ENCODE peak calls at places on chromosomes 13 and 19, in seven cellular contexts. One of them, this sample, is unnamed.

GRCh38 chr19:2043864-2044708 is 7.0 kb downstream of the MKNK2 start:
- DNase-seq in ascending aorta: no peak
- DNase-seq in HT1080: no peak
- DNase-seq in activated naive CD8-positive, alpha-beta T cell treated with anti-CD3 and anti-CD28 coated beads for 36 hours: no peak
- DNase-seq in NB4: no peak
- DNase-seq in RPMI8226: no peak
- DNase-seq in thoracic aorta: no peak
- DNase-seq in this sample: no peak

GRCh38 chr19:30023330-30023729 is 81.3 kb downstream of the URI1 start:
- DNase-seq in ascending aorta: no peak
- DNase-seq in HT1080: no peak
- DNase-seq in activated naive CD8-positive, alpha-beta T cell treated with anti-CD3 and anti-CD28 coated beads for 36 hours: no peak
- DNase-seq in NB4: peak
- DNase-seq in RPMI8226: no peak
- DNase-seq in thoracic aorta: no peak
- DNase-seq in this sample: no peak

GRCh38 chr13:44806841-44807240 is 182.4 kb downstream of the NUFIP1 start:
- DNase-seq in ascending aorta: no peak
- DNase-seq in HT1080: no peak
- DNase-seq in activated naive CD8-positive, alpha-beta T cell treated with anti-CD3 and anti-CD28 coated beads for 36 hours: no peak
- DNase-seq in NB4: no peak
- DNase-seq in RPMI8226: no peak
- DNase-seq in thoracic aorta: no peak
- DNase-seq in this sample: no peak

GRCh38 chr19:32599736-32600157 is 18.8 kb downstream of the PDCD5 start:
- DNase-seq in ascending aorta: no peak
- DNase-seq in HT1080: no peak
- DNase-seq in activated naive CD8-positive, alpha-beta T cell treated with anti-CD3 and anti-CD28 coated beads for 36 hours: peak
- DNase-seq in NB4: peak
- DNase-seq in RPMI8226: peak
- DNase-seq in thoracic aorta: no peak
- DNase-seq in this sample: peak

GRCh38 chr19:17616961-17617806 is 61.7 kb downstream of the COLGALT1 start:
- DNase-seq in ascending aorta: no peak
- DNase-seq in HT1080: no peak
- DNase-seq in activated naive CD8-positive, alpha-beta T cell treated with anti-CD3 and anti-CD28 coated beads for 36 hours: no peak
- DNase-seq in NB4: peak
- DNase-seq in RPMI8226: peak
- DNase-seq in thoracic aorta: no peak
- DNase-seq in this sample: peak

GRCh38 chr13:95660981-95661581 is 15.9 kb upstream of the DNAJC3 start:
- DNase-seq in ascending aorta: no peak
- DNase-seq in HT1080: peak
- DNase-seq in activated naive CD8-positive, alpha-beta T cell treated with anti-CD3 and anti-CD28 coated beads for 36 hours: no peak
- DNase-seq in NB4: peak
- DNase-seq in RPMI8226: peak
- DNase-seq in thoracic aorta: no peak
- DNase-seq in this sample: peak

GRCh38 chr19:5926641-5927438 is 12.8 kb downstream of the CAPS start:
- DNase-seq in ascending aorta: no peak
- DNase-seq in HT1080: no peak
- DNase-seq in activated naive CD8-positive, alpha-beta T cell treated with anti-CD3 and anti-CD28 coated beads for 36 hours: no peak
- DNase-seq in NB4: no peak
- DNase-seq in RPMI8226: no peak
- DNase-seq in thoracic aorta: no peak
- DNase-seq in this sample: peak

GRCh38 chr13:29733069-29733700 is 117.2 kb downstream of the UBL3 start:
- DNase-seq in ascending aorta: no peak
- DNase-seq in HT1080: no peak
- DNase-seq in activated naive CD8-positive, alpha-beta T cell treated with anti-CD3 and anti-CD28 coated beads for 36 hours: peak
- DNase-seq in NB4: peak
- DNase-seq in RPMI8226: no peak
- DNase-seq in thoracic aorta: no peak
- DNase-seq in this sample: peak

GRCh38 chr13:59641758-59642157 is 522.0 kb downstream of the DIAPH3 start:
- DNase-seq in ascending aorta: no peak
- DNase-seq in HT1080: no peak
- DNase-seq in activated naive CD8-positive, alpha-beta T cell treated with anti-CD3 and anti-CD28 coated beads for 36 hours: no peak
- DNase-seq in NB4: no peak
- DNase-seq in RPMI8226: no peak
- DNase-seq in thoracic aorta: no peak
- DNase-seq in this sample: no peak

GRCh38 chr13:39635564-39635963 is 19.9 kb upstream of the COG6 start:
- DNase-seq in ascending aorta: no peak
- DNase-seq in HT1080: no peak
- DNase-seq in activated naive CD8-positive, alpha-beta T cell treated with anti-CD3 and anti-CD28 coated beads for 36 hours: no peak
- DNase-seq in NB4: no peak
- DNase-seq in RPMI8226: no peak
- DNase-seq in thoracic aorta: no peak
- DNase-seq in this sample: no peak

GRCh38 chr19:50300814-50301606 is 28.2 kb downstream of the KCNC3 start:
- DNase-seq in ascending aorta: no peak
- DNase-seq in HT1080: peak
- DNase-seq in activated naive CD8-positive, alpha-beta T cell treated with anti-CD3 and anti-CD28 coated beads for 36 hours: no peak
- DNase-seq in NB4: peak
- DNase-seq in RPMI8226: no peak
- DNase-seq in thoracic aorta: no peak
- DNase-seq in this sample: peak

GRCh38 chr13:32905063-32905863 is 111.0 kb upstream of the KL start:
- DNase-seq in ascending aorta: no peak
- DNase-seq in HT1080: peak
- DNase-seq in activated naive CD8-positive, alpha-beta T cell treated with anti-CD3 and anti-CD28 coated beads for 36 hours: peak
- DNase-seq in NB4: peak
- DNase-seq in RPMI8226: peak
- DNase-seq in thoracic aorta: no peak
- DNase-seq in this sample: peak

GRCh38 chr19:41521860-41522555 is 54.0 kb upstream of the CEACAM21 start:
- DNase-seq in ascending aorta: no peak
- DNase-seq in HT1080: no peak
- DNase-seq in activated naive CD8-positive, alpha-beta T cell treated with anti-CD3 and anti-CD28 coated beads for 36 hours: peak
- DNase-seq in NB4: peak
- DNase-seq in RPMI8226: peak
- DNase-seq in thoracic aorta: no peak
- DNase-seq in this sample: no peak

GRCh38 chr13:33017410-33017929 is 1.2 kb downstream of the KL start:
- DNase-seq in ascending aorta: no peak
- DNase-seq in HT1080: no peak
- DNase-seq in activated naive CD8-positive, alpha-beta T cell treated with anti-CD3 and anti-CD28 coated beads for 36 hours: peak
- DNase-seq in NB4: peak
- DNase-seq in RPMI8226: peak
- DNase-seq in thoracic aorta: no peak
- DNase-seq in this sample: no peak